ENCODE peak calls at places on chromosome 5, in six cellular contexts. I is GM20000, W is foreskin fibroblast, K is NCI-H748 treated with DMSO at 0.1 percent for 48 hours, G is foreskin keratinocyte, N is immature natural killer cell. O is an unnamed sample.

GRCh38 chr5:923473-923873 is 30.8 kb downstream of the TRIP13 start:
- DNase-seq in K (peak), I (peak), N (peak), G (no peak), W (peak), O (peak)

GRCh38 chr5:88269222-88269771 is 652 bp upstream of the TMEM161B start:
- DNase-seq in N (no peak), K (peak), W (no peak), G (peak), I (no peak), O (no peak)

GRCh38 chr5:177162379-177162778 is 28.8 kb downstream of the NSD1 start:
- DNase-seq in I (no peak), G (no peak), N (no peak), W (no peak), K (no peak), O (no peak)

GRCh38 chr5:160479926-160480325 is 58.3 kb downstream of the PTTG1 start:
- DNase-seq in I (no peak), K (no peak), G (peak), N (no peak), W (peak), O (no peak)

GRCh38 chr5:63877961-63878360 is 84.3 kb downstream of the HTR1A start:
- DNase-seq in G (no peak), W (no peak), K (no peak), I (no peak), N (no peak), O (no peak)

GRCh38 chr5:170270670-170271069 is 26.9 kb downstream of the LCP2 start:
- DNase-seq in W (no peak), G (no peak), I (no peak), N (no peak), K (no peak), O (no peak)

GRCh38 chr5:72015103-72015548 is 92.1 kb upstream of the MAP1B start:
- DNase-seq in G (peak), I (no peak), N (no peak), K (peak), W (no peak), O (no peak)

GRCh38 chr5:176781638-176782570 is 28.5 kb upstream of the UNC5A start:
- DNase-seq in W (no peak), G (no peak), N (no peak), K (no peak), I (no peak), O (no peak)

GRCh38 chr5:143011621-143012020 is 241.4 kb downstream of the ARHGAP26 start:
- DNase-seq in G (no peak), I (no peak), W (no peak), K (no peak), N (no peak), O (no peak)

GRCh38 chr5:38330207-38330606 is 71.8 kb downstream of the EGFLAM start:
- DNase-seq in N (no peak), K (no peak), I (no peak), W (no peak), G (no peak), O (no peak)

GRCh38 chr5:141800629-141801028 is 77.6 kb downstream of the PCDH1 start:
- DNase-seq in N (no peak), I (no peak), K (no peak), W (peak), G (no peak), O (no peak)

GRCh38 chr5:150341331-150341730 is 16.2 kb upstream of the TCOF1 start:
- DNase-seq in W (no peak), G (no peak), I (no peak), N (no peak), K (no peak), O (no peak)

GRCh38 chr5:10329808-10330481 is 22.2 kb upstream of the CMBL start:
- DNase-seq in N (no peak), I (no peak), W (peak), K (no peak), G (no peak), O (no peak)

GRCh38 chr5:151480859-151481258 is 33.5 kb downstream of the SLC36A1 start:
- DNase-seq in N (no peak), W (peak), K (no peak), G (no peak), I (no peak), O (no peak)